ENCODE peak calls at places on chromosomes 16 and 17, in nine cellular contexts. D is GM23248; H is tibial nerve; N is heart left ventricle; B is lung; E is CD8-positive, alpha-beta memory T cell; F is IMR-90; R is CD8-positive, alpha-beta T cell; Z is aorta. T is an unnamed sample.
A peak's percentile ranks its signal among the peaks of the same experiment; 100 is the strongest.

GRCh38 chr16:25006504-25007055 is 8.6 kb downstream of the ARHGAP17 start:
- DNase-seq in D (peak; percentile 88), H (no peak), N (no peak), B (no peak), E (no peak), F (peak; percentile 71), R (no peak), Z (no peak), T (peak; percentile 81)

GRCh38 chr17:63082273-63082861 is 116.3 kb downstream of the TANC2 start:
- DNase-seq in D (peak; percentile 60), H (no peak), N (no peak), B (no peak), E (no peak), F (peak; percentile 58), R (no peak), Z (no peak), T (no peak)

GRCh38 chr17:7836596-7837374 is 2.8 kb downstream of the KDM6B start:
- DNase-seq in D (peak; percentile 91), H (peak; percentile 94), N (peak; percentile 92), B (peak; percentile 95), E (peak; percentile 78), F (peak; percentile 95), R (no peak), Z (peak; percentile 95), T (peak; percentile 97)

GRCh38 chr17:73362697-73363096 is 50.9 kb upstream of the CDC42EP4 start:
- DNase-seq in D (no peak), H (no peak), N (no peak), B (no peak), E (no peak), F (no peak), R (no peak), Z (no peak), T (no peak)

GRCh38 chr17:7686221-7687071 is 844 bp downstream of the TP53 start:
- DNase-seq in D (peak; percentile 90), H (peak; percentile 56), N (peak; percentile 82), B (peak; percentile 78), E (peak; percentile 86), F (peak; percentile 73), R (peak; percentile 70), Z (peak; percentile 89), T (peak; percentile 82)

GRCh38 chr16:49474741-49475140 is 101.1 kb downstream of the C16orf78 start:
- DNase-seq in D (no peak), H (no peak), N (no peak), B (no peak), E (no peak), F (no peak), R (no peak), Z (no peak), T (no peak)

GRCh38 chr16:63145411-63145810 is 1109.2 kb upstream of the CDH8 start:
- DNase-seq in D (no peak), H (no peak), N (no peak), B (no peak), E (no peak), F (no peak), R (no peak), Z (no peak), T (no peak)

GRCh38 chr16:71708696-71709095 is 15.8 kb downstream of the PHLPP2 start:
- DNase-seq in D (peak; percentile 2), H (no peak), N (no peak), B (no peak), E (no peak), F (no peak), R (no peak), Z (no peak), T (no peak)

GRCh38 chr16:76926595-76926994 is 264.4 kb upstream of the MON1B start:
- DNase-seq in D (no peak), H (no peak), N (peak; percentile 24), B (no peak), E (no peak), F (no peak), R (no peak), Z (no peak), T (no peak)

DNA sequence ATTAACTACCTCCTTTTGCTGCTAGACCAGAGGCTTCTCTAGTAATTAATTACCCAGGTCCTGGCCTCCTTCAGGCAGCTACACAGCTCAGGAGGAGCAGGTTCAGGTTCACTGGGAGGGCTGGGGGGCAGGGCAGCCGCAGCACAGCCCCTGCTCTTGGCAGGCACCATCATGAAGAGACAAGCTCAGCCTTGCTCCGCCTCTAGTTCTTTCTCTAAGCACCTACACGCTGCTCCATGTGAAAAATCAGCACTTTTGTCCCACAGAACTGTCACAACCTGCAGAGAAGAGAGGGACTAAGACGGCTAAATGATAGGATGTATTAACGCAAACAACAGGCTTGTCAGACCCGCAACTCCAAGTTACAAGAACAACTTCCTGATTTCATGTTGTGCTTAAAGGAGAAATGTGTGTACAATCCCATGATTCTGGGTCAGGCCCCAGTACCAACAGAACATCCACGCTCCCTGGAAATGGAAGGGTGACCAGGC is 53.4 kb downstream of the GRB2 start:
- DNase-seq in D (no peak), H (no peak), N (no peak), B (no peak), E (no peak), F (no peak), R (no peak), Z (no peak), T (no peak)
- H3K4me3 ChIP-seq in D (no peak overlapping the region), H (no peak overlapping the region), N (no peak overlapping the region), B (no peak overlapping the region), E (no peak overlapping the region), F (no peak overlapping the region), R (no peak overlapping the region), Z (no peak overlapping the region), T (no peak overlapping the region)

GRCh38 chr17:48569676-48570324 is 8.3 kb downstream of the HOXB4 start:
- DNase-seq in D (no peak), H (no peak), N (no peak), B (no peak), E (no peak), F (peak; percentile 55), R (no peak), Z (no peak), T (no peak)
- H3K27me3 ChIP-seq in D (no peaks in the 10 kb centered on the region), H (peaks cover 89% of the 10 kb centered on the region), N (peaks cover 100% of the 10 kb centered on the region), B (no peaks in the 10 kb centered on the region), E (no peaks in the 10 kb centered on the region), F (no peaks in the 10 kb centered on the region), R (peaks cover 3% of the 10 kb centered on the region), Z (no peaks in the 10 kb centered on the region), T (no peaks in the 10 kb centered on the region)

GRCh38 chr17:37519241-37519985 is 29.7 kb downstream of the DUSP14 start:
- DNase-seq in D (peak; percentile 9), H (no peak), N (no peak), B (no peak), E (no peak), F (peak; percentile 69), R (no peak), Z (no peak), T (no peak)

GRCh38 chr17:37512442-37513070 is 22.9 kb downstream of the DUSP14 start:
- DNase-seq in D (no peak), H (no peak), N (no peak), B (no peak), E (no peak), F (no peak), R (no peak), Z (no peak), T (no peak)

GRCh38 chr17:37513711-37514110 is 24.0 kb downstream of the DUSP14 start:
- DNase-seq in D (no peak), H (no peak), N (no peak), B (no peak), E (no peak), F (no peak), R (no peak), Z (no peak), T (no peak)

GRCh38 chr17:37518816-37519215 is 29.1 kb downstream of the DUSP14 start:
- DNase-seq in D (peak; percentile 20), H (no peak), N (no peak), B (no peak), E (no peak), F (no peak), R (no peak), Z (no peak), T (peak; percentile 24)

DNA sequence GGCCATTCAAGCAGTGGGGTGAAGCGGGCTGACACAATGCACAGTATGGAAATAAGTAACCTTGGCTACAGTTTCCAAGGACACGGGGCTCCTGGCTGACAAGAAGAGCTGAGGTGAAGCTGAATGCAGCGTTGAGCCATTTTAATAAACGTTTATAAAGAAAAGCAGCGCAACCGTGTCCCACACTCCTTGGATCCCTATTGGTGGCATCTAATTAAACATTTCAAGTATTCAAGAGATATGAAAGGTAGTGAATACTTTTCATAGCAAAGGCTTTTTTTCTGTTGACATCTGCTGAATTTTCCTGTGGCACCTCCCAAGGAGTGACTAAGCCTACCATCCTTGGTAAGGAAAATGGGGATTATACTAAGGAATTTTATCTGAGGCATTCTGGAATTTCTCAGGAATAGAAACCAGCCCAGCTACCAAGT is 26.5 kb downstream of the DUSP14 start:
- DNase-seq in D (peak; percentile 39), H (no peak), N (no peak), B (no peak), E (no peak), F (peak; percentile 50), R (no peak), Z (no peak), T (no peak)
- H3K36me3 ChIP-seq in D (peaks cover 35% of the 10 kb centered on the region), H (peaks cover 87% of the 10 kb centered on the region), N (no peaks in the 10 kb centered on the region), B (peaks cover 7% of the 10 kb centered on the region), E (peaks cover 28% of the 10 kb centered on the region), F (peaks cover 43% of the 10 kb centered on the region), R (peaks cover 55% of the 10 kb centered on the region), Z (peaks cover 9% of the 10 kb centered on the region), T (peaks cover 59% of the 10 kb centered on the region)

GRCh38 chr17:77884019-77884418 is 74.5 kb upstream of the TNRC6C start:
- DNase-seq in D (peak; percentile 35), H (no peak), N (peak; percentile 38), B (no peak), E (peak; percentile 68), F (peak; percentile 5), R (no peak), Z (peak; percentile 80), T (no peak)

GRCh38 chr17:77886387-77886728 is 72.1 kb upstream of the TNRC6C start:
- DNase-seq in D (no peak), H (no peak), N (peak; percentile 51), B (peak; percentile 48), E (no peak), F (no peak), R (no peak), Z (peak; percentile 76), T (no peak)

GRCh38 chr17:77887110-77887463 is 71.4 kb upstream of the TNRC6C start:
- DNase-seq in D (no peak), H (no peak), N (no peak), B (no peak), E (no peak), F (no peak), R (no peak), Z (no peak), T (no peak)

GRCh38 chr17:77884967-77885641 is 73.4 kb upstream of the TNRC6C start:
- DNase-seq in D (no peak), H (no peak), N (no peak), B (no peak), E (no peak), F (no peak), R (no peak), Z (no peak), T (no peak)

DNA sequence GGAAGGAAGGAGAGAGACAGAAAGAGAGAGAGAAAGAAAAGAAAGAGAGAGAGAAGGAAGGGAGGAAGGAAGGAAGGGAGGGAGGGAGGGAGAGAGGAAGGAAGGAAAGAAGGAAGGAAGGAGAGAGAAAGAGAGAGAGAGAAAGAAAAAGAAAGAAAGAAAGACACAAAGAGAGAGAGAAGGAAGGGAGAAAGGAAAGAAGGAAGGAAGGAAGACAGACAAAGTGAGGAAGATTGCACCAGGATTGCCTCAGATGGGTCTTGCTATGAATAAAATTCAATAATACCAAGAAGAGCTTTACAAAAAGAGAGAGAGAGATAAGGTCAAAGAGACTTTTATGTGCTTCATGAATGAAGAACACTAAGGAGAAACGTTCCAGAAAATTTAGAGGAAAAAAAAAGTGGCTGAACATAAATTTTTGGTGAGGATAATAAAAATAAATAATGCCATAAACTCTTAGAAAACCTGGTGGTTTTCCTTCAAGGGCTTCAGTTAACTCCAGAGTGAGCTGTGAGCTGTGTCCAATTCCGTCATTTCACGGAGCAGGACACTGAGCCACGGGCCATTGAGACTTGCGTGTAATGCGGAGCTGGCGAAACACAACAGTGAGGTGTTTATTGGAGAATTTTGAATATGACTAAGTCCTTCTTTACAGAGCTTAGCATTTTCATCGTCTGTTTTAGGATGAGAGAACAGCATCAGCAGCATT is 72.7 kb upstream of the TNRC6C start:
- DNase-seq in D (peak; percentile 19), H (no peak), N (no peak), B (no peak), E (no peak), F (no peak), R (no peak), Z (peak; percentile 48), T (no peak)
- H3K4me3 ChIP-seq in D (no peak overlapping the region), H (no peak overlapping the region), N (no peak overlapping the region), B (no peak overlapping the region), E (no peak overlapping the region), F (no peak overlapping the region), R (no peak overlapping the region), Z (no peak overlapping the region), T (no peak overlapping the region)

T was measured in MG63.